ENCODE peak calls at places on chromosomes 3 and 15, in nine cellular contexts. C is astrocyte, F is astrocyte of the cerebellum, L is heart left ventricle, G is AG04449, T is pancreas, X is cardiac fibroblast, K is fibroblast of the aortic adventitia, O is fibroblast of mammary gland. J is an unnamed sample.

GRCh38 chr3:99477650-99478049 is 160.7 kb upstream of the COL8A1 start:
- DNase-seq in C (no peak), F (no peak), L (no peak), G (no peak), T (no peak), X (no peak), K (no peak), O (no peak), J (no peak)

GRCh38 chr15:59516655-59517461 is 78.9 kb downstream of the FAM81A start:
- DNase-seq in C (no peak), F (no peak), L (no peak), G (no peak), T (no peak), X (no peak), K (no peak), O (no peak), J (no peak)

GRCh38 chr3:45656575-45657363 is 32.4 kb upstream of the SACM1L start:
- DNase-seq in C (peak; percentile 86), F (peak; percentile 93), L (peak; percentile 84), G (peak; percentile 63), T (peak; percentile 90), X (peak; percentile 97), K (peak; percentile 97), O (peak; percentile 98), J (peak; percentile 87)

GRCh38 chr15:85482896-85483295 is 102.5 kb downstream of the AKAP13 start:
- DNase-seq in C (peak; percentile 93), F (peak; percentile 69), L (no peak), G (peak; percentile 77), T (no peak), X (peak; percentile 56), K (peak; percentile 81), O (peak; percentile 90), J (no peak)

GRCh38 chr15:43511012-43511885 is 6.2 kb upstream of the MAP1A start:
- DNase-seq in C (no peak), F (no peak), L (no peak), G (no peak), T (no peak), X (no peak), K (peak; percentile 21), O (no peak), J (no peak)

GRCh38 chr3:15646924-15647511 is 45.5 kb downstream of the BTD start:
- DNase-seq in C (peak; percentile 100), F (peak; percentile 99), L (peak; percentile 66), G (peak; percentile 98), T (no peak), X (peak; percentile 97), K (peak; percentile 100), O (peak; percentile 100), J (peak; percentile 96)

GRCh38 chr3:63352008-63352279 is 73.8 kb downstream of the SYNPR start:
- DNase-seq in C (no peak), F (no peak), L (no peak), G (no peak), T (no peak), X (no peak), K (no peak), O (no peak), J (no peak)

GRCh38 chr3:188266581-188267274 is 112.8 kb downstream of the LPP start:
- DNase-seq in C (peak; percentile 95), F (no peak), L (no peak), G (peak; percentile 91), T (no peak), X (peak; percentile 88), K (peak; percentile 95), O (peak; percentile 92), J (no peak)

GRCh38 chr3:8622873-8623725 is 21.5 kb downstream of the SSUH2 start:
- DNase-seq in C (peak; percentile 35), F (peak; percentile 28), L (peak; percentile 69), G (no peak), T (peak; percentile 84), X (peak; percentile 79), K (peak; percentile 66), O (peak; percentile 71), J (no peak)

GRCh38 chr15:78209646-78210348 is 24.6 kb downstream of the ACSBG1 start:
- DNase-seq in C (no peak), F (no peak), L (peak; percentile 15), G (no peak), T (peak; percentile 88), X (no peak), K (peak; percentile 27), O (no peak), J (no peak)

GRCh38 chr3:169772951-169773816 is at the start of gene MYNN:
- DNase-seq in C (peak; percentile 77), F (peak; percentile 75), L (peak; percentile 94), G (no peak), T (peak; percentile 95), X (peak; percentile 92), K (peak; percentile 86), O (peak; percentile 88), J (peak; percentile 56)
- TF ChIP-seq CTCF in C (no peak), F (no peak), L (no peak), G (no peak), T (no peak), X (peak; percentile 1), K (peak; percentile 9), O (no peak), J (peak; percentile 0)

GRCh38 chr15:35066094-35066493 is 19.0 kb downstream of the NANOGP8 start:
- DNase-seq in C (no peak), F (no peak), L (no peak), G (no peak), T (no peak), X (no peak), K (no peak), O (no peak), J (no peak)

GRCh38 chr15:35058534-35059054 is 26.5 kb downstream of the NANOGP8 start:
- DNase-seq in C (no peak), F (no peak), L (no peak), G (no peak), T (no peak), X (no peak), K (no peak), O (no peak), J (no peak)

GRCh38 chr15:35062164-35063099 is 22.7 kb downstream of the NANOGP8 start:
- DNase-seq in C (no peak), F (no peak), L (no peak), G (no peak), T (no peak), X (no peak), K (no peak), O (peak; percentile 21), J (no peak)

GRCh38 chr15:35060591-35060990 is 24.5 kb downstream of the NANOGP8 start:
- DNase-seq in C (peak; percentile 43), F (no peak), L (no peak), G (no peak), T (no peak), X (no peak), K (no peak), O (no peak), J (no peak)

DNA sequence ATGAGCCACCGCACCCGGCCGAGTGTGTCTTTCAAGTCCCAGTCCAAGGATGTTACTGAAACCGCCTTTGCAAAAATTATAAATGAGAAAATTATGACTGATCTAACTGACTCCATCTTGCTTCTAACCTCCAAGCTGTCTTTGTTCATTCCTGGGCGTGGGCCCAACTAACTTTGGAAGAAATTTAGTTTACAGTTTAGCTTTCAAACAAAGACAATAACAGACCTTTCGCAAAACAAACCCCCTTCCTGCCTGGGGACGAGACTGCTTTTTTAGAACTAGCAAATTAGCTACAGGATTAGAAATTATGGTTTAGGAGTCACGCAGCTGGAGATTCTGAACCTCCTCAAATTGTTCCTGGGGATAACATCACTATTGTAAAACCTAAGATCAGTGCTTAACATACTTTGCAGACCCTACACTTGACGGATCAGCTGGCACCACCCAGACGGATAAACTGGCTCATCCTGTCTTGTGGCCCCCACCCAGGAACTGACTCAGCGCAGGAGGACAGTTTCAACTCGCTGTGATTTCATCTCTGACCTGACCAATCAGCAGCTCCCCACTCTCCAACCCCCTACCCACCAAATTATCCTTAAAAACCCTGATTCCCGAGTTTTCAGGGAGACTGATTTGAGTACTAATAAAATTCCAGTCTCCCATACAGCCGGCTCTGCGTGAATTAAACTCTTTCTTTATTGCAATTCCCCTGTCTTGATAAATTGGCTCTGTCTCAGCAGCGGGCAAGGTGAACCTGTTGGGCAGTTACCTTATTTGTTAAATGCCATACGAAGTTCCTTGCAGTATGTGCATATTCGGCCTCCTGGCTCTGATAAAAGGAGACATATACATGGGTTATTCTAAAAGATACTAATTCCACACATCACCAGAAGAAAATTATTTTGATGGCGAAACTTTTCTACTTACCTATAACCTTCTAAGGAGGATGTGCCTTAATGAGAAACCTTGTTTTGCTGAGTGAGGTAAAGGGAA is 23.6 kb downstream of the NANOGP8 start:
- DNase-seq in C (peak; percentile 10), F (no peak), L (no peak), G (no peak), T (no peak), X (no peak), K (no peak), O (peak; percentile 36), J (no peak)
- H3K4me3 ChIP-seq in C (no peak overlapping the region), F (no peak overlapping the region), L (no peak overlapping the region), G (no peak overlapping the region), T (no peak overlapping the region), X (no peak overlapping the region), K (no peak overlapping the region), O (no peak overlapping the region), J (no peak overlapping the region)

DNA sequence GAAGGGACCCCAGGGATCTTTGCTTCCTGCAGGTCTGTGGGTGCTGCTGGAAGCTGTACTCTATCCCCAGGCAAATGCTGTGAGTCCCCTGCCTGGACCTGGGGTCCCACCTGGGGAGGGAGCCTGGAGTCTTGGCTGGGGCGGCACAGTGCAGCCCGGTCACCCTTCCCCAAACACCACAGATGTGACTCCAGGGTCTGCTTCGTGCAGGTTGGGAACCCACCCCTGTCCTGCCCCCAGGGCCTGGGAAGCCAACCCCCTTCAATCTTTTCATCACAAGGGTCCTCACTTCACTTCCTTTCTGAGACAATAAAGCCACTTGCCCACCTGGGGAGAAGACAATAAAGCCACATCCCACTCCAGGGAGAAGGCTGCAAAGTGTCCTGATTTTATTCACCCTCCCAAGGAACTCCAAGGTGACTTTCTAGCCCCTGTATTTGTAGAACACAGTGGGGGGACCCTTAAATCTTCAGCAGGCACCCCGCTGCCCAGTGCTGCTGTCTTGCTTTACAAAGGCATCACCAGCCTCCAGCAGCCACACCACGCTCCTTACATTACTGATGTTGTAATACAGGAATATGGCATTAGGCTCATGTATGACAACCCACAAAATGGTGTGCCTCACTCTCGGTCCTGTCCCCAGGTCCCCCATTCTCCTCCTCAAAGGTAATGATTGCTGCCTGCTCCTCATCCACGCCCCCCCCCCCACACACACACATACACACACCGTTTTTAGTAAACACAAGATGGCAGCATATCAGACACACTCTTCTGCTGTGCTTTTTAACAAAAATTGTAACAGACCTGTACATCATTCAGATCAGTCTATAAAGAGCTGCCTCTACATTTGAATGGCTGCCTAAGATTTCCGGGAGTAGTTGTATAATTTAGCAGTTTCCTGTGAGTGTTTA is 9.9 kb downstream of the C3orf22 start:
- DNase-seq in C (no peak), F (no peak), L (peak; percentile 8), G (no peak), T (peak; percentile 30), X (no peak), K (no peak), O (no peak), J (no peak)
- TF ChIP-seq CTCF in C (no peak), F (no peak), L (no peak), G (no peak), T (no peak), X (no peak), K (no peak), O (no peak), J (no peak)

DNA sequence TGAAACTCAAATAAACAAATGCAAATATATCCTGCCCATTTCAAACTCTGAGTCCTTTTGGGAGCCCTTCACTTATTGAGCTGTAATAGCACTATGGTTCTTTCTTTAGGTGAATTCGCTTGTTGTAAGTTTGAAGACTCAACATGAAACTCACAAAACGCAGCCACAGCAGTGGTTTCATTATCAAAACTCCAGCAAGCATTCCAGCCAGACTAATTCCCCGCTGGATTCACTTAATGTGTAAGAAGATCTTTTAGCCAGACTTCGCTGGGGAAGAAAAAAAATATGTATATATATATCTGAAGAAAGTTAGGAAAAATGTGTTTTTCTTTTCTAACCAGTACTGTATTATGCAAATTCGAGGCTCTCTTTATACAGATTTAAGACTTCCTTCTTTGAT is 241.1 kb downstream of the WNT5A start:
- DNase-seq in C (no peak), F (no peak), L (no peak), G (no peak), T (no peak), X (peak; percentile 47), K (peak; percentile 67), O (peak; percentile 38), J (peak; percentile 36)
- H3K4me3 ChIP-seq in C (no peak overlapping the region), F (no peak overlapping the region), L (no peak overlapping the region), G (no peak overlapping the region), T (no peak overlapping the region), X (no peak overlapping the region), K (peak overlapping the region; percentile 23), O (no peak overlapping the region), J (peak overlapping the region; percentile 22)

J was measured in retinal pigment epithelial cell.